ENCODE peak calls at places on chromosome 6, in five cellular contexts. W is stomach; D is CD8-positive, alpha-beta T cell; V is lower lobe of right lung; S is upper lobe of left lung. N is an unnamed sample. For H3K4me1, the result is how much of the 10 kb centered on the place peaks cover.

GRCh38 chr6:75418233-75418632 is 75.4 kb downstream of the FILIP1 start:
- DNase-seq in S (no peak), D (no peak), V (no peak), W (no peak), N (no peak)

GRCh38 chr6:82906951-82907350 is 158.7 kb downstream of the UBE3D start:
- DNase-seq in W (no peak), S (no peak), D (no peak), V (no peak), N (no peak)

GRCh38 chr6:13355043-13355945 is 27.0 kb upstream of the TBC1D7 start:
- DNase-seq in W (no peak), D (no peak), V (no peak), S (no peak), N (no peak)

GRCh38 chr6:142372348-142372747 is 70.5 kb downstream of the ADGRG6 start:
- DNase-seq in V (no peak), W (no peak), D (no peak), S (no peak), N (no peak)

GRCh38 chr6:122696079-122696478 is 83.4 kb upstream of the FABP7 start:
- DNase-seq in S (no peak), D (no peak), V (no peak), W (no peak), N (no peak)

GRCh38 chr6:113630365-113630737 is 226.8 kb upstream of the MARCKS start:
- DNase-seq in D (no peak), V (no peak), S (no peak), W (no peak), N (no peak)

GRCh38 chr6:105677671-105678475 is 275.0 kb upstream of the PREP start:
- DNase-seq in S (no peak), V (no peak), D (no peak), W (no peak), N (no peak)

GRCh38 chr6:160042788-160043301 is 74.0 kb downstream of the IGF2R start:
- DNase-seq in S (no peak), W (no peak), V (no peak), D (no peak), N (no peak)

GRCh38 chr6:85714893-85715530 is 72.3 kb upstream of the SYNCRIP start:
- DNase-seq in S (no peak), V (no peak), D (no peak), W (no peak), N (no peak)

GRCh38 chr6:134739299-134740090 is 210.4 kb downstream of the ALDH8A1 start:
- DNase-seq in S (no peak), V (no peak), W (no peak), D (no peak), N (no peak)

GRCh38 chr6:139841794-139842215 is 467.4 kb upstream of the CITED2 start:
- DNase-seq in V (no peak), S (no peak), D (no peak), W (no peak), N (no peak)

GRCh38 chr6:134593887-134594286 is 276.0 kb upstream of the SGK1 start:
- DNase-seq in W (no peak), D (no peak), V (peak), S (peak), N (no peak)

GRCh38 chr6:72861935-72862432 is 240.1 kb downstream of the KCNQ5 start:
- DNase-seq in D (no peak), V (no peak), S (no peak), W (no peak), N (no peak)

GRCh38 chr6:29617782-29618557 is 15.0 kb downstream of the GABBR1 start:
- DNase-seq in S (no peak), W (no peak), D (no peak), V (no peak), N (no peak)

GRCh38 chr6:94027374-94027773 is 608.0 kb upstream of the EPHA7 start:
- DNase-seq in V (no peak), D (no peak), S (no peak), W (no peak), N (no peak)

GRCh38 chr6:111971866-111972532 is 81.9 kb upstream of the CCN6 start:
- DNase-seq in V (no peak), S (no peak), D (no peak), W (no peak), N (no peak)

GRCh38 chr6:28794175-28795002 is 129.4 kb downstream of the TRIM27 start:
- DNase-seq in W (no peak), S (no peak), V (no peak), D (no peak), N (no peak)

GRCh38 chr6:20960067-20960466 is 425.8 kb downstream of the CDKAL1 start:
- DNase-seq in S (no peak), V (no peak), D (no peak), W (no peak), N (no peak)

GRCh38 chr6:119129148-119129967 is 50.9 kb upstream of the FAM184A start:
- DNase-seq in V (no peak), W (no peak), D (no peak), S (no peak), N (no peak)

GRCh38 chr6:109507490-109508072 is 24.6 kb upstream of the ZBTB24 start:
- DNase-seq in V (no peak), S (peak), D (no peak), W (no peak), N (no peak)

GRCh38 chr6:153401751-153402150 is 270.7 kb upstream of the RGS17 start:
- DNase-seq in W (no peak), V (no peak), S (no peak), D (no peak), N (no peak)

GRCh38 chr6:67292169-67292568 is 1342.9 kb upstream of the ADGRB3 start:
- DNase-seq in S (no peak), V (no peak), W (no peak), D (no peak), N (no peak)

GRCh38 chr6:44504321-44504761 is 116.8 kb downstream of the CDC5L start:
- DNase-seq in V (no peak), S (no peak), W (no peak), D (no peak), N (no peak)

GRCh38 chr6:55636406-55637102 is 57.6 kb upstream of the HMGCLL1 start:
- DNase-seq in S (no peak), W (no peak), D (no peak), V (no peak), N (no peak)

GRCh38 chr6:55678330-55679224 is 99.6 kb upstream of the HMGCLL1 start:
- DNase-seq in W (no peak), D (no peak), S (no peak), V (no peak), N (no peak)

GRCh38 chr6:53818845-53819609 is 24.2 kb downstream of the LRRC1 start:
- DNase-seq in S (no peak), W (no peak), V (no peak), D (no peak), N (no peak)

GRCh38 chr6:15110721-15111354 is 135.0 kb upstream of the JARID2 start:
- DNase-seq in D (no peak), S (no peak), V (no peak), W (no peak), N (no peak)

GRCh38 chr6:83868639-83869038 is 9.2 kb downstream of the CYB5R4 start:
- DNase-seq in V (no peak), W (no peak), D (no peak), S (no peak), N (no peak)

GRCh38 chr6:116221067-116221466 is 32.8 kb downstream of the TSPYL4 start:
- DNase-seq in S (no peak), V (no peak), W (no peak), D (no peak), N (no peak)

GRCh38 chr6:11275598-11275997 is 43.1 kb upstream of the NEDD9 start:
- DNase-seq in D (no peak), S (peak), V (no peak), W (no peak), N (no peak)

GRCh38 chr6:132733288-132733687 is 19.4 kb upstream of the VNN1 start:
- DNase-seq in W (no peak), S (no peak), D (no peak), V (no peak), N (no peak)

GRCh38 chr6:118775381-118775780 is 118.6 kb upstream of the ASF1A start:
- DNase-seq in S (no peak), D (no peak), W (no peak), V (no peak), N (no peak)

GRCh38 chr6:53048431-53049195 is 16.6 kb upstream of the FBXO9 start:
- DNase-seq in W (no peak), S (no peak), D (no peak), V (no peak), N (no peak)

GRCh38 chr6:52994031-52994788 is 874 bp downstream of the GSTA4 start:
- DNase-seq in V (no peak), D (no peak), S (peak), W (no peak), N (no peak)

GRCh38 chr6:126235363-126235762 is 104.6 kb upstream of the CENPW start:
- DNase-seq in V (no peak), S (no peak), W (no peak), D (no peak), N (no peak)

GRCh38 chr6:36979343-36979742 is 6.7 kb downstream of the MTCH1 start:
- DNase-seq in V (no peak), D (no peak), S (peak), W (peak), N (no peak)

GRCh38 chr6:156794963-156795362 is 17.8 kb downstream of the ARID1B start:
- DNase-seq in D (no peak), W (no peak), V (no peak), S (no peak), N (no peak)
- H3K4me1 ChIP-seq in D (half or more), W (half or more), V (half or more), S (under half), N (under half)

GRCh38 chr6:24981385-24981758 is 45.6 kb upstream of the RIPOR2 start:
- DNase-seq in D (no peak), S (no peak), V (no peak), W (no peak), N (no peak)
- H3K4me1 ChIP-seq in D (under half), S (under half), V (under half), W (under half), N (under half)

DNA sequence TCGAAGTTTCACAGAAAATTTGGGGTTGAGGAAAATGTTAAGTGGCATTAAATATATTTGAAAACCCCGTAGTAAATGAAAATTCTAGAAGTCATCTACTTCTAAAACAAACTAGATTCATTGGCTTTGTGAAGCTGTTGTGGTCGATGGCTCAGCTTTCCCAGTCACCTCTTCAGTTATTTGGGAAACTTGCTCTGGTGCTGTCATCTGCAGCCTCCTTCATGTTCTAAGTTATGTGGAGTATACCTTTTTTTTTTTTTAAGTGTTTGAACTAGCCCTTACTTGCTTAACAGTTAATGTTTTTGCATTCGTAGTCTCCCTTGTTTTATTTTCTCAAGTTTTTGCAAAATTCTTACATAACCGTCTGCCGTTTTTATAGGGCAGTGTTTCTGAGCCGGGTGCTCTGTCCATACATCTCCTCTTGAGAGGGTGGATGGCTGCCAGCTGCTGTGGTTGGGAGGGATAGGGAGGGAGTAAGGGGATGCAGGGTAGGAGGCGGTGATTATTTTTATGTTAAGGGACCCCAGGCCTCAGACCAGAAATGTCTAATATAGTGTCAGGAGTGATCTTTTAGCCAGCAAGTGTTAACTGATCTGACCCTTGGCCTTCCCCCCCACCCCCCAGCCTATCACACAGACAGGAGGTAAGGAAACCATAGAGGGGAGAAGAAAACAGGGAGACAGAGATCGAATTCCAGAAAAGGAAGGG is 7.1 kb downstream of the RREB1 start:
- DNase-seq in D (no peak), W (no peak), S (no peak), V (no peak), N (no peak)
- H3K4me1 ChIP-seq in D (half or more), W (half or more), S (under half), V (half or more), N (under half)

GRCh38 chr6:144899161-144899560 is 614.0 kb downstream of the UTRN start:
- DNase-seq in V (no peak), D (no peak), W (no peak), S (no peak), N (no peak)
- H3K4me1 ChIP-seq in V (under half), D (under half), W (under half), S (under half), N (under half)

GRCh38 chr6:3228046-3228671 is 706 bp upstream of the TUBB2B start:
- DNase-seq in W (no peak), V (no peak), S (no peak), D (no peak), N (peak)
- H3K4me1 ChIP-seq in W (half or more), V (half or more), S (under half), D (half or more), N (under half)

GRCh38 chr6:324116-324728 is 31.9 kb downstream of the DUSP22 start:
- DNase-seq in V (peak), S (no peak), W (no peak), D (no peak), N (no peak)
- H3K4me1 ChIP-seq in V (under half), S (under half), W (under half), D (under half), N (under half)

GRCh38 chr6:90072501-90072900 is 178.2 kb downstream of the GJA10 start:
- DNase-seq in D (no peak), S (no peak), W (no peak), V (no peak), N (no peak)
- H3K4me1 ChIP-seq in D (half or more), S (under half), W (under half), V (under half), N (under half)

DNA sequence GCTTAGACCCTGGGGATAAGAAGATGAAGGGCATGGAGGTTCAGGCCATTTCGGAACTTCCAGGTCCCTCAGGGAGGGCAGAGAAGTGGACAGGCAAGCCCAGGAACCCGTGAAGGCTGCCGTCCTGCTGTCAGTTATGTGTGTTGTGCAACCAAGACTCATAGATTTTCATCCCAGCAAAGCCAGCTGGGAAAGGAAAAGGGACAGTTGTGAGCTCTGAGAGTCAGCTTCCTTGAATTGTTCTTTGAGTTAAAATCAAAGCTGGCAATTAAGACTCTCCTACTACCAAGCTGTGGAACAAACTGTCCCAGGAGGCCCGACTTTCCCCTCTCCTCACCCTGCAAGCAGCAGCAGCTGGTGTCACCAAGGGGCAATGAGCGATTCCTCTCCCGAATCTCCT is 46.4 kb upstream of the IYD start:
- DNase-seq in S (no peak), W (no peak), V (no peak), D (no peak), N (no peak)
- H3K4me1 ChIP-seq in S (under half), W (under half), V (under half), D (under half), N (under half)

GRCh38 chr6:158497620-158498019 is 62.3 kb upstream of the TMEM181 start:
- DNase-seq in W (no peak), V (no peak), S (no peak), D (no peak), N (no peak)
- H3K4me1 ChIP-seq in W (under half), V (under half), S (under half), D (under half), N (under half)

N was measured in ascending aorta.